ENCODE peak calls at places on chromosome 14, in nine cellular contexts. L, D, Z, S, C, Q, H, T and A are unnamed samples.

GRCh38 chr14:90464481-90464880 is 67.7 kb downstream of the CALM1 start:
- DNase-seq in L (no peak), D (no peak), Z (no peak), S (no peak), C (no peak), Q (no peak), H (no peak), T (no peak), A (no peak)

GRCh38 chr14:70987042-70987441 is 79.8 kb downstream of the PCNX1 start:
- DNase-seq in L (no peak), D (no peak), Z (no peak), S (no peak), C (no peak), Q (no peak), H (peak; percentile 4), T (no peak), A (no peak)

GRCh38 chr14:58737511-58737910 is 99.7 kb downstream of the DACT1 start:
- DNase-seq in L (no peak), D (no peak), Z (no peak), S (no peak), C (no peak), Q (no peak), H (no peak), T (no peak), A (no peak)

GRCh38 chr14:103156733-103157411 is 33.6 kb downstream of the TNFAIP2 start:
- DNase-seq in L (no peak), D (peak; percentile 62), Z (no peak), S (no peak), C (peak; percentile 39), Q (no peak), H (no peak), T (no peak), A (no peak)

GRCh38 chr14:79418649-79419415 is 792.5 kb downstream of the DIO2 start:
- DNase-seq in L (no peak), D (no peak), Z (no peak), S (no peak), C (no peak), Q (no peak), H (no peak), T (no peak), A (no peak)

GRCh38 chr14:71607056-71607455 is 325.2 kb upstream of the RGS6 start:
- DNase-seq in L (no peak), D (no peak), Z (no peak), S (no peak), C (no peak), Q (no peak), H (no peak), T (no peak), A (no peak)

GRCh38 chr14:70812124-70812818 is 3.0 kb upstream of the MAP3K9 start:
- DNase-seq in L (no peak), D (no peak), Z (no peak), S (no peak), C (no peak), Q (no peak), H (no peak), T (no peak), A (no peak)

GRCh38 chr14:44453433-44454171 is 53.5 kb downstream of the FSCB start:
- DNase-seq in L (no peak), D (peak; percentile 3), Z (no peak), S (no peak), C (peak; percentile 53), Q (no peak), H (no peak), T (no peak), A (no peak)

GRCh38 chr14:100341301-100342031 is 18.3 kb downstream of the SLC25A47 start:
- DNase-seq in L (no peak), D (no peak), Z (no peak), S (no peak), C (peak; percentile 70), Q (no peak), H (peak; percentile 95), T (no peak), A (no peak)

GRCh38 chr14:73457935-73458218 is 469 bp downstream of the NUMB start:
- DNase-seq in L (peak; percentile 1), D (no peak), Z (no peak), S (no peak), C (no peak), Q (peak; percentile 44), H (no peak), T (peak; percentile 49), A (peak; percentile 48)
- H3K4me1 ChIP-seq in L (peaks cover 26% of the 10 kb centered on the region), D (peaks cover 30% of the 10 kb centered on the region), Z (peaks cover 42% of the 10 kb centered on the region), S (no peaks in the 10 kb centered on the region), C (peaks cover 60% of the 10 kb centered on the region), Q (peaks cover 91% of the 10 kb centered on the region), H (peaks cover 11% of the 10 kb centered on the region), T (peaks cover 24% of the 10 kb centered on the region), A (peaks cover 52% of the 10 kb centered on the region)

GRCh38 chr14:36515896-36516718 is 3.9 kb downstream of the NKX2-1 start:
- DNase-seq in L (no peak), D (no peak), Z (no peak), S (no peak), C (no peak), Q (no peak), H (no peak), T (no peak), A (no peak)
- H3K27me3 ChIP-seq in L (peaks cover 12% of the 10 kb centered on the region), D (peaks cover 3% of the 10 kb centered on the region), Z (peaks cover 100% of the 10 kb centered on the region), S (peaks cover 99% of the 10 kb centered on the region), C (peaks cover 50% of the 10 kb centered on the region), Q (peaks cover 100% of the 10 kb centered on the region), H (peaks cover 90% of the 10 kb centered on the region), T (no peaks in the 10 kb centered on the region), A (peaks cover 2% of the 10 kb centered on the region)

GRCh38 chr14:66351310-66351709 is 134.9 kb upstream of the CCDC196 start:
- DNase-seq in L (no peak), D (no peak), Z (no peak), S (no peak), C (no peak), Q (no peak), H (no peak), T (no peak), A (no peak)
- H3K4me1 ChIP-seq in L (no peaks in the 10 kb centered on the region), D (no peaks in the 10 kb centered on the region), Z (no peaks in the 10 kb centered on the region), S (no peaks in the 10 kb centered on the region), C (no peaks in the 10 kb centered on the region), Q (no peaks in the 10 kb centered on the region), H (no peaks in the 10 kb centered on the region), T (no peaks in the 10 kb centered on the region), A (no peaks in the 10 kb centered on the region)

GRCh38 chr14:77139540-77140342 is 1.9 kb downstream of the ZDHHC22 start:
- DNase-seq in L (peak; percentile 16), D (peak; percentile 55), Z (peak; percentile 90), S (no peak), C (no peak), Q (no peak), H (no peak), T (peak; percentile 53), A (peak; percentile 56)
- H3K27me3 ChIP-seq in L (peaks cover 38% of the 10 kb centered on the region), D (peaks cover 95% of the 10 kb centered on the region), Z (peaks cover 91% of the 10 kb centered on the region), S (peaks cover 32% of the 10 kb centered on the region), C (peaks cover 32% of the 10 kb centered on the region), Q (peaks cover 100% of the 10 kb centered on the region), H (peaks cover 70% of the 10 kb centered on the region), T (peaks cover 3% of the 10 kb centered on the region), A (peaks cover 36% of the 10 kb centered on the region)

GRCh38 chr14:22384974-22385526 is 204.0 kb downstream of the DAD1 start:
- DNase-seq in L (no peak), D (no peak), Z (no peak), S (no peak), C (no peak), Q (no peak), H (no peak), T (no peak), A (no peak)

GRCh38 chr14:22382395-22382794 is 206.6 kb downstream of the DAD1 start:
- DNase-seq in L (no peak), D (no peak), Z (no peak), S (no peak), C (no peak), Q (no peak), H (no peak), T (no peak), A (no peak)

GRCh38 chr14:22383515-22384166 is 205.4 kb downstream of the DAD1 start:
- DNase-seq in L (no peak), D (no peak), Z (no peak), S (no peak), C (peak; percentile 59), Q (no peak), H (no peak), T (no peak), A (no peak)

GRCh38 chr14:22382955-22383354 is 206.1 kb downstream of the DAD1 start:
- DNase-seq in L (no peak), D (no peak), Z (no peak), S (no peak), C (no peak), Q (no peak), H (no peak), T (no peak), A (no peak)

DNA sequence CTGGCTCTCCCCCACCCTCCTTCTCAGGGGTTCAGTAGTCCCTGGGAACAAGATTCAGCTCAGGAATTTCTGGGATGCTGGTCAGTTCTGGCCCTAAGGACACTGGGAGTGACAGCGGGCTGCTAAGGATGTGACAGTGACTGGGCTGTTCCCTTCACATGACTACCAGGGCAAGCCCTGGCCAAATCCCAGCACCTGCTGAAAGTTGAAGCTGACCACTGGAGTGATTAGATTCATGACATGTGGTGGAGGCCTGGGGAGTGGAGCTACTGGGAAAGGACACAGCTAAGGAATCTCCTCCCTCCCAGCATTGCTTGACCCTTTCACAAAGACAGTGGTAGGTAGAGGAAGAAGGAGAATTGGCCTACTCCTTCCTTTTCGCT is 204.9 kb downstream of the DAD1 start:
- DNase-seq in L (no peak), D (no peak), Z (no peak), S (no peak), C (no peak), Q (no peak), H (no peak), T (no peak), A (no peak)
- H3K4me1 ChIP-seq in L (no peaks in the 10 kb centered on the region), D (peaks cover 17% of the 10 kb centered on the region), Z (peaks cover 13% of the 10 kb centered on the region), S (no peaks in the 10 kb centered on the region), C (peaks cover 6% of the 10 kb centered on the region), Q (no peaks in the 10 kb centered on the region), H (peaks cover 6% of the 10 kb centered on the region), T (peaks cover 79% of the 10 kb centered on the region), A (peaks cover 3% of the 10 kb centered on the region)

GRCh38 chr14:54299393-54300363 is 97.1 kb upstream of the CDKN3 start:
- DNase-seq in L (no peak), D (no peak), Z (no peak), S (no peak), C (no peak), Q (peak; percentile 29), H (peak; percentile 32), T (no peak), A (no peak)
- H3K27me3 ChIP-seq in L (no peaks in the 10 kb centered on the region), D (no peaks in the 10 kb centered on the region), Z (no peaks in the 10 kb centered on the region), S (no peaks in the 10 kb centered on the region), C (no peaks in the 10 kb centered on the region), Q (peaks cover 5% of the 10 kb centered on the region), H (peaks cover 43% of the 10 kb centered on the region), T (no peaks in the 10 kb centered on the region), A (peaks cover 7% of the 10 kb centered on the region)

GRCh38 chr14:104696671-104697316 is 7.4 kb downstream of the INF2 start:
- DNase-seq in L (no peak), D (no peak), Z (no peak), S (no peak), C (no peak), Q (no peak), H (no peak), T (no peak), A (no peak)
- H3K4me1 ChIP-seq in L (peaks cover 35% of the 10 kb centered on the region), D (no peaks in the 10 kb centered on the region), Z (peaks cover 17% of the 10 kb centered on the region), S (peaks cover 37% of the 10 kb centered on the region), C (peaks cover 79% of the 10 kb centered on the region), Q (peaks cover 100% of the 10 kb centered on the region), H (peaks cover 31% of the 10 kb centered on the region), T (peaks cover 11% of the 10 kb centered on the region), A (no peaks in the 10 kb centered on the region)

DNA sequence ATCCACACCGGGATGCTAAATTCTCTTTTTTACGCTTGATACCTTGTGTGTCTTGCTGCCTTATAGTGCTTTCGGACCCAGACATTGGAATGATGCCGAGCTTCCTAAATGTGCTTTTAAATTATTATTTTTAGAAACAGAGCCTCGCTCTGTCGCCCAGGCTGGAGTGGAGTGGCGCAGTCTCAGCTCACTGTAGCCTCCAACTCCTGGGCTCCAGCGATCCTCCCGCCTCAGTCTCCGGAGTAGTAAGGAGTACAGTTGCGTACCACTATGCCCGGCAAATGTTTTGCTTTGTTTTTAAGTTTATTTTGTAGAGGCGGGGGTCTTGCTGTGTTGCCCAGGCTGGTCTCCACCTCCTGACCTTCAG is 489 bp upstream of the EML5 start:
- DNase-seq in L (no peak), D (no peak), Z (no peak), S (no peak), C (peak; percentile 48), Q (no peak), H (no peak), T (no peak), A (no peak)
- H3K27me3 ChIP-seq in L (no peaks in the 10 kb centered on the region), D (no peaks in the 10 kb centered on the region), Z (peaks cover 64% of the 10 kb centered on the region), S (peaks cover 49% of the 10 kb centered on the region), C (no peaks in the 10 kb centered on the region), Q (peaks cover 11% of the 10 kb centered on the region), H (no peaks in the 10 kb centered on the region), T (no peaks in the 10 kb centered on the region), A (no peaks in the 10 kb centered on the region)